ENCODE peak calls at places on chromosomes 12 and 14, in nine cellular contexts. I is transverse colon, T is GM12878, Y is A549, L is IMR-90, E is sigmoid colon, K is ovary, H is spleen, O is stomach. S is an unnamed sample.

GRCh38 chr14:30558675-30559555 is at the start of gene G2E3:
- DNase-seq in I (peak; percentile 92), H (peak; percentile 97), T (peak; percentile 48), Y (peak; percentile 89), L (peak; percentile 80), K (peak; percentile 89), O (peak; percentile 89), E (peak; percentile 90), S (peak; percentile 87)

GRCh38 chr14:69518341-69519101 is 34.0 kb downstream of the PLEKHD1 start:
- DNase-seq in E (no peak), H (no peak), I (no peak), O (no peak), Y (no peak), L (no peak), T (no peak), K (no peak), S (no peak)

GRCh38 chr12:34299802-34300193 is 277.5 kb downstream of the ALG10 start:
- DNase-seq in Y (no peak), K (no peak), H (peak; percentile 16), T (no peak), L (no peak), E (peak; percentile 54), O (no peak), I (no peak), S (no peak)

GRCh38 chr12:88940854-88941253 is 360.6 kb upstream of the KITLG start:
- DNase-seq in K (no peak), E (no peak), H (no peak), L (no peak), O (no peak), Y (no peak), T (no peak), I (no peak), S (no peak)

GRCh38 chr14:102474934-102475333 is 34.6 kb downstream of the ANKRD9 start:
- DNase-seq in I (peak; percentile 47), H (peak; percentile 18), O (peak; percentile 35), T (no peak), L (peak; percentile 80), E (peak; percentile 84), Y (no peak), K (peak; percentile 84), S (peak; percentile 91)

GRCh38 chr12:130484221-130484620 is 146.5 kb downstream of the PIWIL1 start:
- DNase-seq in K (no peak), O (no peak), E (no peak), I (no peak), L (no peak), T (no peak), Y (no peak), H (no peak), S (no peak)

GRCh38 chr12:46468159-46468558 is 95.6 kb upstream of the SLC38A2 start:
- DNase-seq in T (no peak), I (peak; percentile 32), E (no peak), Y (peak; percentile 85), L (no peak), H (no peak), K (no peak), O (peak; percentile 43), S (no peak)

GRCh38 chr14:54440037-54440436 is 1.1 kb downstream of the CNIH1 start:
- DNase-seq in K (no peak), T (no peak), E (no peak), I (no peak), Y (no peak), H (no peak), O (no peak), L (peak; percentile 36), S (no peak)

GRCh38 chr14:105702275-105702817 is 176.0 kb downstream of the TMEM121 start:
- DNase-seq in Y (no peak), L (no peak), E (peak; percentile 40), T (no peak), K (peak; percentile 5), H (no peak), I (no peak), O (no peak), S (no peak)

GRCh38 chr12:40693503-40693863 is 1.2 kb downstream of the CNTN1 start:
- DNase-seq in L (no peak), Y (peak; percentile 86), T (no peak), K (peak; percentile 61), O (no peak), H (no peak), I (no peak), E (peak; percentile 65), S (peak; percentile 20)

GRCh38 chr12:96352161-96352835 is 47.9 kb downstream of the CDK17 start:
- DNase-seq in Y (no peak), E (no peak), O (no peak), L (no peak), T (no peak), I (no peak), K (no peak), H (no peak), S (no peak)

GRCh38 chr14:29166507-29166906 is 399.9 kb downstream of the FOXG1 start:
- DNase-seq in O (no peak), T (no peak), E (no peak), I (no peak), L (no peak), H (no peak), K (no peak), Y (no peak), S (no peak)

GRCh38 chr12:84361651-84362551 is 550.7 kb downstream of the SLC6A15 start:
- DNase-seq in T (no peak), H (peak; percentile 62), I (no peak), L (no peak), O (no peak), E (no peak), K (peak; percentile 17), Y (no peak), S (no peak)

GRCh38 chr14:19823178-19823577 is 19.6 kb downstream of the OR4N2 start:
- DNase-seq in T (no peak), K (no peak), E (no peak), L (no peak), I (no peak), H (no peak), Y (no peak), O (no peak), S (no peak)

GRCh38 chr12:50326636-50327284 is 43.4 kb upstream of the LIMA1 start:
- DNase-seq in O (peak; percentile 54), L (peak; percentile 72), H (no peak), K (no peak), I (peak; percentile 50), Y (peak; percentile 75), E (no peak), T (no peak), S (peak; percentile 55)

GRCh38 chr12:26632746-26633145 is 200.2 kb downstream of the ITPR2 start:
- DNase-seq in E (no peak), O (no peak), K (no peak), L (no peak), I (no peak), Y (no peak), H (no peak), T (no peak), S (no peak)

GRCh38 chr12:56408799-56409417 is 40.3 kb downstream of the TIMELESS start:
- DNase-seq in L (no peak), H (no peak), E (no peak), K (no peak), O (no peak), Y (no peak), T (no peak), I (no peak), S (no peak)

GRCh38 chr14:95480887-95481226 is 35.6 kb downstream of the SYNE3 start:
- DNase-seq in H (no peak), O (no peak), L (no peak), Y (no peak), K (no peak), T (no peak), I (no peak), E (no peak), S (no peak)
- H3K27ac ChIP-seq in H (peak overlapping the region; percentile 66), O (peak overlapping the region; percentile 64), L (no peak overlapping the region), Y (no peak overlapping the region), K (no peak overlapping the region), T (peak overlapping the region; percentile 92), I (peak overlapping the region; percentile 64), E (peak overlapping the region; percentile 55), S (peak overlapping the region; percentile 82)

DNA sequence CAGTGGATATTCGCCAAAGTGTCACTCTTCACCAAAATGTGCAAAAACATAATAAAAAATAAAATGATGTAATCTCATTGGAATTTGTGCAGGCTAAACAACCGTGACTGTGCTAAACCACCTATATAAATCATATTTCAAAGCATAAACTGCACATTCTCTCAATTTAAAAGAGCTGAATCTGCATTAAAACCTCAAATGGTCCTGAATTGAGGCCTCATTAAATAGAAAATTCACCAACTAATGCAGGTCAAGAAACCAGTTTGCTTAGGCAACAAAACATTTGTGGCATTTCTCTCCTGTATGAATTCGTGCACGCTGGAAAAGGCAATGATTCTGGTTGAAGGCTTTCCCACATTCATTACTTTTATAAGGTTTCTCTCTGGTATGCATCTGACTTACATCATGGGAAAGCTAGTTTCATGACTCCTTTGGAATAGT is 80.1 kb upstream of the IFNG-AS1 start:
- DNase-seq in K (no peak), T (no peak), E (no peak), O (no peak), Y (no peak), L (peak; percentile 75), I (no peak), H (no peak), S (no peak)
- TF ChIP-seq POLR2A in K (no peak), T (no peak), E (no peak), O (no peak), Y (no peak), L (no peak), I (no peak), H (no peak), S (no peak)

DNA sequence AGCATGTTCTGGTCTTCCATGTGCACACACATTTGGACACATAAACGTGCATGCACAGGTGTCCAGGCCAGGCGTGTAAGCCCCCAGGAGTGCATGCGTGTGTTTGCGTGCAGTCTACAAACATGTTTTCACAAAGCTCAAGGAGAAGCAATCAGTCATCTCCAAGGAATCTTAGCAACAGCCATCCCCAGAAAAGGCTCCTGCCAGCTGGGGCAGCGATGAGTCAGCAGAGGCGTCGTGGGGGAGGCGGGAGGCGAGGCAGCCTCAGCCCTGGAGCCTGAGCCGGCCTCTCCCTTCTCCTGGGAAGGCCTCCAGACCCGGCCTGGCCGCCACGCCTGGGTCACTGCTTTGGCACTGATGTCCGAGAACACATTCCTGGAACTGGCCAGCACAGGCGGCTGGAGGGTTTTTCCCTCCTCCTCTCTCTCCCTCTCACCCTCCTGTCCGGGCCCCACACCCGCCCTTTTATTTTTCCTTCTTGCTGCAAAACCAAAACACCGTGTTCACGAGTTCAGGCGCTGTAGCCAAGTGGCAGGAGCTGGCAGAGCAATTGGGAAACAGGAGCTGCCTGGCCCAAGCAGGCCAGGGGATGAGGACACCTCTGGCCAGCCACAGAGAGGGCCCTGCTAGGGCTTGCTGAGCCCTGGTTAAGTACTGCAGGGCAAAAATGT is 92.7 kb downstream of the LRRC74A start:
- DNase-seq in I (peak; percentile 89), E (peak; percentile 99), L (peak; percentile 99), Y (peak; percentile 96), K (peak; percentile 98), O (peak; percentile 97), H (peak; percentile 88), T (no peak), S (peak; percentile 98)
- TF ChIP-seq CTCF in I (peak; percentile 4), E (no peak), L (peak; percentile 13), Y (no peak), K (peak; percentile 32), O (no peak), H (no peak), T (peak; percentile 8), S (no peak)

DNA sequence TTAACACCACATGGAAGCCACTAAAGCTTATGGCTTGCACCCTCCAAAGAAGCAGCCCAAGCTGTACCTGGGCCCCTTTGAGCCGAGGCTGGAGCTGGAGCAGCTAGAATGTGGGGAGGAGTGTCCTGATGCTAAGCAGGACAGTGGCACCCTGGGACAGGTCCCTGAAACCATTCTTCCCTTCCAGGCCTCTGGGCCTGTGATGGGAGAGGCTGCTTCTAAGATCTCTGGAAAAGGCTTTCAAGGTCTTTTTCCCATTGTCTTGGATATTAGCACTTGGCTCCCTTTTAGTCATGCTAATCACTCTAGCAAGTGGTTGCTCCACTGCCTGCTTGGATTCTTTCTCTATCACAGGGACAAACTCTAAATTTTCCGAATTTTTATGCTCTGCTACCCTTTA is 40.9 kb downstream of the OSBPL8 start:
- DNase-seq in T (no peak), Y (no peak), H (no peak), K (no peak), I (no peak), E (no peak), O (no peak), L (no peak), S (no peak)
- H3K27ac ChIP-seq in T (no peak overlapping the region), Y (no peak overlapping the region), H (peak overlapping the region; percentile 69), K (no peak overlapping the region), I (no peak overlapping the region), E (no peak overlapping the region), O (no peak overlapping the region), L (no peak overlapping the region), S (no peak overlapping the region)

S was measured in adrenal gland.